ENCODE peak calls at places on chromosome 18, in seven cellular contexts. C, Q, T, B, X, V and D are unnamed samples. For H3K4me1 and H3K9me3, the result is how much of the 10 kb centered on the place peaks cover.

GRCh38 chr18:57194622-57195021 is 47.7 kb downstream of the BOD1L2 start:
- DNase-seq in C (no peak), Q (no peak), T (no peak), B (no peak), X (no peak), V (no peak), D (no peak)

GRCh38 chr18:45634454-45634853 is 19.2 kb downstream of the SLC14A2 start:
- DNase-seq in C (no peak), Q (no peak), T (no peak), B (no peak), X (no peak), V (no peak), D (no peak)

GRCh38 chr18:43420950-43421349 is 143.7 kb upstream of the SYT4 start:
- DNase-seq in C (no peak), Q (no peak), T (no peak), B (no peak), X (no peak), V (no peak), D (no peak)

GRCh38 chr18:26549486-26550435 is 1.4 kb upstream of the KCTD1 start:
- DNase-seq in C (peak), Q (no peak), T (peak), B (peak), X (peak), V (peak), D (peak)

GRCh38 chr18:26821181-26821580 is 44.3 kb downstream of the AQP4 start:
- DNase-seq in C (no peak), Q (no peak), T (no peak), B (no peak), X (no peak), V (no peak), D (no peak)

GRCh38 chr18:51110073-51110797 is 80.2 kb downstream of the SMAD4 start:
- DNase-seq in C (no peak), Q (no peak), T (peak), B (peak), X (peak), V (peak), D (no peak)

GRCh38 chr18:57436193-57436964 is 1.2 kb downstream of the ONECUT2 start:
- DNase-seq in C (no peak), Q (no peak), T (peak), B (no peak), X (no peak), V (no peak), D (no peak)

GRCh38 chr18:24016643-24017042 is 2.1 kb downstream of the TTC39C start:
- DNase-seq in C (peak), Q (no peak), T (peak), B (peak), X (no peak), V (no peak), D (no peak)

GRCh38 chr18:51300912-51301311 is 103.4 kb upstream of the MEX3C start:
- DNase-seq in C (no peak), Q (no peak), T (no peak), B (no peak), X (no peak), V (no peak), D (no peak)

GRCh38 chr18:50460691-50461090 is 85.8 kb downstream of the SKA1 start:
- DNase-seq in C (no peak), Q (no peak), T (no peak), B (no peak), X (no peak), V (no peak), D (no peak)

GRCh38 chr18:23126352-23127056 is 8.8 kb upstream of the CABLES1 start:
- DNase-seq in C (no peak), Q (no peak), T (no peak), B (no peak), X (no peak), V (no peak), D (no peak)

GRCh38 chr18:8800445-8800844 is 95.1 kb downstream of the MTCL1 start:
- DNase-seq in C (peak), Q (no peak), T (no peak), B (peak), X (no peak), V (no peak), D (no peak)

GRCh38 chr18:46324556-46324955 is 220.4 kb downstream of the HAUS1 start:
- DNase-seq in C (peak), Q (no peak), T (peak), B (no peak), X (no peak), V (no peak), D (no peak)

GRCh38 chr18:62331581-62332436 is 6.7 kb downstream of the TNFRSF11A start:
- DNase-seq in C (no peak), Q (no peak), T (no peak), B (peak), X (peak), V (no peak), D (no peak)

GRCh38 chr18:77248873-77249582 is 620 bp upstream of the GALR1 start:
- DNase-seq in C (no peak), Q (peak), T (no peak), B (no peak), X (no peak), V (no peak), D (no peak)

GRCh38 chr18:4134691-4135090 is 320.4 kb downstream of the DLGAP1 start:
- DNase-seq in C (no peak), Q (no peak), T (no peak), B (no peak), X (no peak), V (no peak), D (no peak)

GRCh38 chr18:49784427-49785185 is 28.7 kb downstream of the ACAA2 start:
- DNase-seq in C (no peak), Q (no peak), T (no peak), B (no peak), X (no peak), V (no peak), D (no peak)

GRCh38 chr18:79680891-79681339 is 1.3 kb downstream of the CTDP1 start:
- DNase-seq in C (no peak), Q (no peak), T (no peak), B (no peak), X (no peak), V (no peak), D (no peak)

GRCh38 chr18:25350561-25351201 is 1.3 kb downstream of the ZNF521 start:
- DNase-seq in C (no peak), Q (no peak), T (peak), B (peak), X (no peak), V (no peak), D (peak)

GRCh38 chr18:48779462-48779861 is 171.3 kb downstream of the SMAD7 start:
- DNase-seq in C (no peak), Q (no peak), T (no peak), B (no peak), X (no peak), V (no peak), D (no peak)
- H3K4me1 ChIP-seq in C (under half), Q (half or more), T (under half), B (under half), X (half or more), V (half or more), D (under half)

GRCh38 chr18:78396077-78396476 is 583.5 kb upstream of the SALL3 start:
- DNase-seq in C (no peak), Q (no peak), T (no peak), B (no peak), X (no peak), V (no peak), D (no peak)
- H3K9me3 ChIP-seq in C (under half), Q (under half), T (under half), B (under half), X (under half), V (under half), D (under half)

DNA sequence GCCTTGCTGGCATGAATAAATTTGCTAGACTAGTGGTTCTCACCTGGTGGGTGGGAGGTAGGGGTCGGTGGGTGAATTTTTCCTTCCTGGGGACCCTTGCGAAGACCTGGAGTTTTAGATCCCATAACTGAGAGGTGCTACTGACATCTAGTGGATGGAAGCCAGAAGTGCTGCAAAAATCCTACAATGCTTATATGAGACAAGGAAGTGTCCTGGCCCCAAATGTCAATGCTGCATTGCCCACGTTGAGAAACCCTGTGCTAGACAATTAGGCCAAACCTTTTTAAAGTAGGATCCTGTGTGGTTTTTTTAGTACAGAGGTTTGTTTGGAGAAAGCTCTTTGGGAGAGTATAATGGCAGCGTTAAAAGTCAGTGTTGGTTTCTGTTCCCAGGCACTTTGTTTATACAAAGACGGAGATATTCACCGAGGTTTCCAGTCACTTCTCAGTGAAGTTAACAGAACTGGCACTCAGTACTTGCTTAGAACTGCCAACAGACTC is 9.6 kb downstream of the SERPINB8 start:
- DNase-seq in C (peak), Q (no peak), T (peak), B (peak), X (peak), V (peak), D (no peak)
- TF ChIP-seq POLR2AphosphoS5 in C (no peak), Q (no peak), T (no peak), B (no peak), X (no peak), V (no peak), D (no peak)

GRCh38 chr18:31965331-31965970 is 22.5 kb upstream of the TRAPPC8 start:
- DNase-seq in C (no peak), Q (no peak), T (no peak), B (no peak), X (no peak), V (no peak), D (no peak)
- H3K4me1 ChIP-seq in C (under half), Q (under half), T (under half), B (under half), X (under half), V (under half), D (under half)

DNA sequence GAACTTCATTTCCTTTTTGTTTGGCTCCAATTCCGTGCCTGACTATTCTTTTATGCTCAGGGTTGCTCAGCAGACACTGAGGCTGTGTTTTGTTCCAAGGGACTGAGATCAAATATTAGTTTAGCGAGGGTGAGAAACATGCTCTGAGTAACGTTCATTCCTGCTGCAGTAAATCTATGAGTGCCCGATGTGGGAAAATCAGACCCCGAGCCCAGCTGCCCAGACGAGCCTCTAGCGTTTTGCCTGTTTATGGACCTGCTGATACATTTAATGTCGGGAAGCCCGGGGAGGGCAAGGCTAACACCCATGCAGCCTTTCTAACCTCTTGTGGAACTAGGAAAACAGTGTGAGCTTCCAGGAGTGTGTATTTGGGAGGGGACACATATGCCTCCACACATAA is 119.2 kb downstream of the VAPA start:
- DNase-seq in C (no peak), Q (no peak), T (no peak), B (peak), X (peak), V (no peak), D (no peak)
- H3K9me3 ChIP-seq in C (under half), Q (under half), T (under half), B (under half), X (under half), V (under half), D (under half)